ENCODE peak calls at places on chromosomes 7 and 10, in four cellular contexts. L is HepG2, Z is tibial nerve, M is transverse colon. E is an unnamed sample.

GRCh38 chr10:27628631-27629030 is 117.0 kb downstream of the MKX start:
- DNase-seq in L (no peak), M (no peak), Z (no peak), E (no peak)

GRCh38 chr10:6416892-6417512 is 163.1 kb downstream of the PRKCQ start:
- DNase-seq in L (peak; percentile 35), Z (no peak), M (no peak), E (no peak)

GRCh38 chr7:16657656-16658279 is 11.8 kb downstream of the BZW2 start:
- DNase-seq in L (no peak), Z (no peak), M (peak; percentile 21), E (no peak)

GRCh38 chr10:14543904-14544210 is 213.1 kb upstream of the FRMD4A start:
- DNase-seq in L (no peak), M (no peak), Z (no peak), E (no peak)

GRCh38 chr7:8371742-8372141 is 61.7 kb upstream of the NXPH1 start:
- DNase-seq in M (no peak), Z (no peak), L (no peak), E (no peak)

GRCh38 chr10:14971867-14972448 is 12.8 kb downstream of the MEIG1 start:
- DNase-seq in L (no peak), M (peak; percentile 38), Z (no peak), E (no peak)

GRCh38 chr10:77925795-77926565 is 575 bp downstream of the DLG5 start:
- DNase-seq in M (peak; percentile 65), L (no peak), Z (no peak), E (peak; percentile 62)

GRCh38 chr7:23106801-23107713 is 1.5 kb downstream of the KLHL7 start:
- DNase-seq in L (no peak), Z (no peak), M (no peak), E (no peak)

GRCh38 chr7:29123611-29124190 is 22.6 kb downstream of the CPVL start:
- DNase-seq in M (no peak), Z (no peak), L (no peak), E (no peak)

GRCh38 chr7:155020996-155021395 is 18.1 kb upstream of the PAXIP1 start:
- DNase-seq in M (no peak), L (no peak), Z (no peak), E (no peak)

GRCh38 chr10:100167521-100168312 is 18.1 kb downstream of the ERLIN1 start:
- DNase-seq in M (no peak), L (no peak), Z (no peak), E (no peak)

GRCh38 chr7:909358-910329 is 33.3 kb downstream of the GET4 start:
- DNase-seq in L (no peak), M (peak; percentile 75), Z (peak; percentile 54), E (peak; percentile 56)

DNA sequence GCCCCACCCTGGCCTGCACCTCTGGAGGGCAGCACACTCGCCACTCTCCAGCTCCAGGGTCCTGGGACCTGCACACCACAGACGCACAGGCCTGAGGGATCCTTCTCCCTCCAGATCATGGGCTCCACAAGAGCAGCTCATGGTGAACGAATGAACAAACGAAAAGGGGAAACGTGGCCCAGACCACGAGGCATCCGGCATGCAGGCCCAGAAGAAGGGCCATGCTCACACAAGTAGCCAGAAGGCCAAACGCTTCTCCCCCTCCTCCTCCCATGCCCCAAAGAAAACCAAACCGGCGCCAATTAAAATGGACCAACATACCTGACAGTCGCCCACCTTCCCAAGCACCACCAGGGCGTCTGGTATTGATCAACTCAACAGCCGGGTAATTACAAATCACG is 30.4 kb downstream of the MAD1L1 start:
- DNase-seq in Z (no peak), M (no peak), L (no peak), E (peak; percentile 30)
- TF ChIP-seq EP300 in Z (no peak), M (no peak), L (no peak), E (no peak)

GRCh38 chr7:5065107-5065407 is 19.4 kb downstream of the RBAK start:
- DNase-seq in L (no peak), Z (no peak), M (no peak), E (no peak)

GRCh38 chr7:5064391-5065106 is 18.9 kb downstream of the RBAK start:
- DNase-seq in M (no peak), Z (no peak), L (no peak), E (no peak)

DNA sequence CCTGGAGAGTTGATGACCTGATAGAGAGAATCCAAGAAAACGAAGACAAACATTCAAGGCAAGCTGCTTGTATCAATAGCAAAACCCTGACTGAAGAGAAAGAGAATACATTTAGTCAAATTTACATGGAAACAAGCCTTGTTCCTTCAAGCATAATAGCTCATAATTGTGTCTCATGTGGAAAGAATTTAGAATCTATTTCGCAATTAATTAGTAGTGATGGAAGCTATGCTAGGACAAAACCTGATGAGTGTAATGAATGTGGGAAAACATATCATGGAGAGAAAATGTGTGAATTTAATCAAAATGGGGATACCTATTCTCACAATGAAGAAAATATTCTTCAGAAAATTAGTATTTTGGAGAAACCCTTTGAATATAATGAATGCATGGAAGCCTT is 18.0 kb downstream of the RBAK start:
- DNase-seq in Z (no peak), M (no peak), L (no peak), E (no peak)
- H3K9me3 ChIP-seq in Z (peaks cover 30% of the 10 kb centered on the region), M (peaks cover 98% of the 10 kb centered on the region), L (no peaks in the 10 kb centered on the region), E (peaks cover 54% of the 10 kb centered on the region)

GRCh38 chr10:12048547-12048946 is 5.9 kb upstream of the UPF2 start:
- DNase-seq in Z (no peak), M (no peak), L (no peak), E (no peak)

GRCh38 chr10:12041766-12042408 is 722 bp downstream of the UPF2 start:
- DNase-seq in M (peak; percentile 50), L (peak; percentile 33), Z (no peak), E (no peak)

GRCh38 chr10:12042409-12042796 is 206 bp downstream of the UPF2 start:
- DNase-seq in M (peak; percentile 53), Z (no peak), L (no peak), E (no peak)

GRCh38 chr10:12045610-12046009 is 3.0 kb upstream of the UPF2 start:
- DNase-seq in Z (no peak), M (no peak), L (no peak), E (no peak)

GRCh38 chr10:12042797-12043651 is at the start of gene UPF2:
- DNase-seq in Z (peak; percentile 96), M (peak; percentile 99), L (peak; percentile 96), E (peak; percentile 98)
- TF ChIP-seq POLR2A in Z (no peak), M (no peak), L (peak; percentile 48), E (no peak)

GRCh38 chr10:96647466-96647865 is 60.7 kb upstream of the TM9SF3 start:
- DNase-seq in M (no peak), Z (no peak), L (no peak), E (no peak)

GRCh38 chr10:96648297-96648696 is 61.5 kb upstream of the TM9SF3 start:
- DNase-seq in L (no peak), M (no peak), Z (no peak), E (no peak)

GRCh38 chr10:96646251-96646740 is 59.5 kb upstream of the TM9SF3 start:
- DNase-seq in M (no peak), Z (no peak), L (no peak), E (no peak)

GRCh38 chr10:96645191-96645721 is 58.4 kb upstream of the TM9SF3 start:
- DNase-seq in M (peak; percentile 19), Z (no peak), L (no peak), E (no peak)

GRCh38 chr10:96646774-96647173 is 60.0 kb upstream of the TM9SF3 start:
- DNase-seq in L (no peak), M (no peak), Z (no peak), E (no peak)
- TF ChIP-seq EP300 in L (no peak), M (no peak), Z (no peak), E (no peak)

GRCh38 chr7:57407125-57407524 is 42.9 kb upstream of the ZNF716 start:
- DNase-seq in L (no peak), Z (no peak), M (no peak), E (no peak)
- H3K9me3 ChIP-seq in L (peaks cover 96% of the 10 kb centered on the region), Z (no peaks in the 10 kb centered on the region), M (no peaks in the 10 kb centered on the region), E (no peaks in the 10 kb centered on the region)

DNA sequence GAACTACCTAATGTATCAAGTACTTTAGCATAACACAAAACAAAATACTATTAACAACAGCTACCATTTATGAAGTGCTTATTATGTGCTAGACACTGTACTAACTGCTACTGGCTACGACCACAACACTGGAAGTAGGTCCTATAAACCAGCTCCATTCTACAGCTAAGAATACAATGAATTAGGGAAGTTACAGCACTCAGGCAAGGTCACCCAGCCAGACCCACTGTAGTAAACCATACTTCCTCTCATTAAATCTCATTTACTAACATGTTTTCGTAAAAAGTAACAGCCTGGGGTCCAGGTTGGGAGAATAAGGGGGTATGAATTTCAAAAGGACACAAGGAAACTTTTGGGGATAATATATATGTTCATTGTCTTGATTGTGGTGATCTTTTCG is 25.4 kb downstream of the NAPEPLD start:
- DNase-seq in L (no peak), M (no peak), Z (no peak), E (no peak)
- TF ChIP-seq POLR2A in L (no peak), M (no peak), Z (no peak), E (no peak)

DNA sequence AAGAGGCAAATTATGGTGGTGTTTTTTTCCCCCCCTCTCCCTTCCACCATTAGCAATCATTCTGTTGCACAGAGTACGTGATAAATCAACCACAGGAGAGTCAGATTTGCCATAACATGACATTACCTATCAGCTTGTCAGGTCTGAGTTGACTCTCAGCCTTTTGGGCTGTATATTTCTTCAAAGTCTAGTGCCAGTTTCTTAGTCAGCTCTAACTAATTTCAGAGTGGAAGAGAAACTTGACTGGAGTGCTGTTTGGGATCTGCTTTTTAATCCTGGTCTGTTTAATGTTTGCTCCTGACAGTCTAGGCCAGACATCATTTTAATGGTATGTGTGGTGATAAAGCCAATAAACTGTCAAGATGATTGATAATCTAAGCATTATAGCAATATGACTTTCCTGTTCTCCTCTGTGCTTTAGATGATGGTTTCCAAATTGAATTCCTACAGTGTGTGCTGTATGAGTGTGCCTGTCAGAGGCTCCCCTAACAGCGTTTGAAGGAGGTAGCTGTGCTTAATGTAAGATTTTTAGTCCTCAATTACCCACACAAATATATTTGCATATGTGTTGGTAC is 76.9 kb downstream of the LRMDA start:
- DNase-seq in L (no peak), Z (no peak), M (no peak), E (no peak)
- TF ChIP-seq EP300 in L (no peak), Z (no peak), M (peak; percentile 20), E (no peak)